ENCODE peak calls at places on chromosome 16, in seven cellular contexts. X is GM23248, I is SK-N-SH, Z is PC-3, D is hepatocyte, Y is neural progenitor cell, W is OCI-LY7. S is an unnamed sample.

GRCh38 chr16:78137782-78138616 is 38.5 kb downstream of the WWOX start:
- DNase-seq in X (no peak), I (no peak), Z (no peak), D (no peak), Y (no peak), W (peak), S (no peak)

GRCh38 chr16:70018254-70018653 is 67.1 kb downstream of the CLEC18A start:
- DNase-seq in X (peak), I (peak), Z (peak), D (peak), Y (peak), W (peak), S (peak)

GRCh38 chr16:57613514-57613913 is 14.9 kb upstream of the ADGRG1 start:
- DNase-seq in X (no peak), I (no peak), Z (no peak), D (no peak), Y (no peak), W (no peak), S (no peak)

GRCh38 chr16:88792078-88792550 is 7.1 kb upstream of the PIEZO1 start:
- DNase-seq in X (peak), I (no peak), Z (no peak), D (no peak), Y (no peak), W (no peak), S (no peak)

GRCh38 chr16:76277099-76278030 is at the start of gene CNTNAP4:
- DNase-seq in X (no peak), I (peak), Z (no peak), D (peak), Y (peak), W (no peak), S (peak)

GRCh38 chr16:53913082-53913870 is 209.3 kb downstream of the FTO start:
- DNase-seq in X (peak), I (no peak), Z (peak), D (peak), Y (no peak), W (no peak), S (no peak)

GRCh38 chr16:88469615-88470395 is 16.7 kb downstream of the ZFPM1 start:
- DNase-seq in X (no peak), I (no peak), Z (no peak), D (no peak), Y (no peak), W (no peak), S (no peak)

GRCh38 chr16:46748775-46749705 is 896 bp upstream of the MYLK3 start:
- DNase-seq in X (no peak), I (peak), Z (no peak), D (peak), Y (no peak), W (peak), S (no peak)

GRCh38 chr16:1810536-1810935 is 16.1 kb downstream of the HAGH start:
- DNase-seq in X (no peak), I (no peak), Z (no peak), D (no peak), Y (no peak), W (no peak), S (no peak)

GRCh38 chr16:24996301-24996700 is 18.9 kb downstream of the ARHGAP17 start:
- DNase-seq in X (no peak), I (no peak), Z (no peak), D (no peak), Y (no peak), W (no peak), S (no peak)

GRCh38 chr16:3751878-3752277 is 34.6 kb upstream of the TRAP1 start:
- DNase-seq in X (no peak), I (no peak), Z (no peak), D (no peak), Y (no peak), W (no peak), S (no peak)

DNA sequence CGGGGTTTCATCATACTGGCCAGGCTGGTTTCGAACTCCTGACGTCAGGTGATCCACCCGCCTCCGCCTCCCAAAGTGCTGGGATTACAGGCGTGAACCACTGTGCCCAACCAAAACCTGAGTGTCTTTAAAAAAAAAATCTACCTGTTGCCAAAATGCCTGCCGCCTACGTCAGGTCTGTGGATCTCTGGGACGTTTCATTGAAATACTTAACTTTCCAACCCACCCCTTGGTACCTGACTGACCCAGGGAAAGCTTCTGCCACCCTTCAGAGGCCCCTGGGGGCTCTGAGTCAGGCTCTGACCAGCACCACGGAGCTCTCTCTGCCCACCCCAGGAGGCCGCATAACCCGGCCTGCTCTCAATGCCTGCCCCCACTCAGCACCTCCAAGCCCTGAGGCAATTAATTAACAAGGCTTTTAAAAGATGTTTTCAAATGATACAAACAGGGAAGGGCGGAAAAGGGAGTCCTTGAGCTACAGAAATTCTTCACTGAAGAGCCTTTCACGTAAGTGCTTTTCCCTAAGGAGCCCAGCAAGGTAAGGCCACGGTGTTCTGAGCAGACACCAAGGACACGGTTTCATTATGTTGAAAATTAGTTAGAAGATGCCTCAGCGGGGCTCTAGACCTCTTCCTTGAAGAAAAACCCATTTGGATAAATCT is 29.3 kb upstream of the GSG1L start:
- DNase-seq in X (no peak), I (peak), Z (no peak), D (no peak), Y (no peak), W (no peak), S (peak)
- TF ChIP-seq EZH2phosphoT487 in X (no peak), I (no peak), Z (no peak), D (no peak), Y (no peak), W (no peak), S (no peak)

GRCh38 chr16:66026211-66026610 is 340.3 kb upstream of the CDH5 start:
- DNase-seq in X (peak), I (peak), Z (peak), D (peak), Y (peak), W (no peak), S (peak)
- TF ChIP-seq EZH2phosphoT487 in X (no peak), I (no peak), Z (no peak), D (no peak), Y (no peak), W (no peak), S (no peak)

GRCh38 chr16:644556-644955 is 2.9 kb downstream of the MCRIP2 start:
- DNase-seq in X (no peak), I (no peak), Z (no peak), D (no peak), Y (no peak), W (no peak), S (no peak)
- TF ChIP-seq EZH2phosphoT487 in X (no peak), I (no peak), Z (no peak), D (no peak), Y (no peak), W (no peak), S (no peak)

DNA sequence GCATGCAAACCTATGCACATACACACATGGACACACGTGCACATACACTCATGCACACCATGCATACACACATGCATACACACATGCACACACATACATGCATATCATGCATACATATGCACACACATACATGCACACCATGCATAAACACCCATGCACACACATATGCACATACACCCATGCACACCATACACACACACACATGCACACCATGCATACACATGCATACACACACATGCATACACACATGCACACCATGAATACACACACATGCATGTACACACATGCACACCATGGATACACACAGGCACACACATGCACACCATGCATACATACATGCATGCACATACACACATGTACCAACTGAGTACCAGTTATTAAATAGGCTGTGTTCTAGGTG is 543.3 kb upstream of the EEF2KMT start:
- DNase-seq in X (no peak), I (no peak), Z (no peak), D (no peak), Y (no peak), W (no peak), S (no peak)
- TF ChIP-seq EZH2phosphoT487 in X (no peak), I (no peak), Z (no peak), D (no peak), Y (no peak), W (no peak), S (no peak)

DNA sequence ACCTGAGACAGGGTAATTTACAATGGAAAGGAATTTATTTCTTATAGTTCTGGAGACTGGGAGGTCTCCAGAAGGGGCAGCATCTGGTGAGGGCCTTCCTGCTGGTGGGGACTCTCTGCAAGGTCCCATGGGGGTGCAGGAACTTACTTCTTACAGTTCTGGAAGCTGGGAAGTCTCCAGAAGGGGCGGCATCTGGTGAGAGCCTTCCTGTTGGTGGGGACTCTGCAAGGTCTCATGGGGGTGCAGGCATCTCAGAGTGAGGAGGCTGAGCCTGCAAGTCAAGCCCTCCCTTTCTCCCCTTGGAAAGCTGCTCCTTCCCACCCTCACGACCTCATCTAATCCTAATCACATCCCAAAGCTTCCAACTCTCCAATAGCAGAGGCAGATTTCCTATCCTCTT is 157.4 kb downstream of the FOXL1 start:
- DNase-seq in X (no peak), I (no peak), Z (no peak), D (no peak), Y (no peak), W (no peak), S (no peak)
- TF ChIP-seq EZH2phosphoT487 in X (no peak), I (no peak), Z (no peak), D (no peak), Y (no peak), W (no peak), S (no peak)

GRCh38 chr16:15032547-15033308 is 23.1 kb downstream of the NTAN1 start:
- DNase-seq in X (peak), I (no peak), Z (no peak), D (no peak), Y (no peak), W (no peak), S (no peak)
- TF ChIP-seq EZH2phosphoT487 in X (no peak), I (no peak), Z (no peak), D (no peak), Y (no peak), W (no peak), S (no peak)

DNA sequence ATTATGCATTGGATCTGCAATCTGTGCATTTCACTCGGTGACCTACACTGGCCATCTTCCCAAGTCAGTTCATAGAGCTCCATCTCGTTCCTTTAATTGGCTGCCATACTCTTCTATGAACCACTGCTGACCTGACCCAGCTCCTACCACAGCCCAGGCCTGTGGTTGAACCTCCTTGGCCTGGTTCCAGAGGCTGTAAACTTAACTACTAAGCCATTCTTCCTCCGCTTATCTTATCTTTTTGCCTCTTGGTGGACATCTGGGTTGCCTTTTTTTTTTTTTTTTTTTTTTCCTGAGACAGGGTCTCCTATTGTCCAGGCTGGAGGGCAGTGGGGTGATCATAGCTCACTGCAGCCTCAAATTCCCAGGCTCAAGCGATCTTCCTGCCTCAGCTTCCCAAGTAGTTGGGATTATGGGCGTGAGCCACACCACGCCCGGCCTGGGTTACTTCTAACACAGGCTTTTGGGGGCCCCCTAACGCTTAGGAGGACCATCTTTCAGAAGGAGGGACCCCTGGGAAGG is 18.3 kb downstream of the COQ7 start:
- DNase-seq in X (peak), I (peak), Z (no peak), D (peak), Y (no peak), W (no peak), S (no peak)
- TF ChIP-seq EZH2phosphoT487 in X (no peak), I (no peak), Z (no peak), D (no peak), Y (no peak), W (no peak), S (no peak)

GRCh38 chr16:64434526-64435069 is 687.3 kb downstream of the CDH11 start:
- DNase-seq in X (no peak), I (no peak), Z (no peak), D (no peak), Y (no peak), W (no peak), S (no peak)
- TF ChIP-seq EZH2phosphoT487 in X (no peak), I (no peak), Z (no peak), D (no peak), Y (no peak), W (no peak), S (no peak)

GRCh38 chr16:11989238-11990160 is 13.0 kb downstream of the SNX29 start:
- DNase-seq in X (no peak), I (no peak), Z (no peak), D (no peak), Y (peak), W (no peak), S (no peak)
- TF ChIP-seq EZH2phosphoT487 in X (no peak), I (no peak), Z (no peak), D (no peak), Y (no peak), W (no peak), S (no peak)